ENCODE peak calls at places on chromosome 16, in nine cellular contexts. One of them, this sample, is unnamed.

GRCh38 chr16:16141141-16141540 is 82.2 kb downstream of the ABCC6 start:
- DNase-seq in H7: no peak
- DNase-seq in stimulated activated CD8-positive, alpha-beta memory T cell treated with anti-CD3 and anti-CD28 coated beads, Interleukin-4, amount 100 ng/mL, for 1 hour: no peak
- DNase-seq in HS-27A: no peak
- DNase-seq in foreskin keratinocyte: no peak
- DNase-seq in NCI-H510A: no peak
- DNase-seq in lower leg skin: no peak
- DNase-seq in cerebellum: no peak
- DNase-seq in activated CD8-positive, alpha-beta T cell treated with anti-CD3 and anti-CD28 coated beads, Interleukin-2, amount 10 ng/mL, durations not matched to agents 7 days and 5 days: no peak
- DNase-seq in this sample: no peak

GRCh38 chr16:48365601-48366164 is 19.5 kb downstream of the SIAH1 start:
- DNase-seq in H7: peak
- DNase-seq in stimulated activated CD8-positive, alpha-beta memory T cell treated with anti-CD3 and anti-CD28 coated beads, Interleukin-4, amount 100 ng/mL, for 1 hour: peak
- DNase-seq in HS-27A: peak
- DNase-seq in foreskin keratinocyte: peak
- DNase-seq in NCI-H510A: peak
- DNase-seq in lower leg skin: peak
- DNase-seq in cerebellum: peak
- DNase-seq in activated CD8-positive, alpha-beta T cell treated with anti-CD3 and anti-CD28 coated beads, Interleukin-2, amount 10 ng/mL, durations not matched to agents 7 days and 5 days: peak
- DNase-seq in this sample: no peak

GRCh38 chr16:84086996-84087395 is 29.7 kb downstream of the MBTPS1 start:
- DNase-seq in H7: no peak
- DNase-seq in stimulated activated CD8-positive, alpha-beta memory T cell treated with anti-CD3 and anti-CD28 coated beads, Interleukin-4, amount 100 ng/mL, for 1 hour: no peak
- DNase-seq in HS-27A: no peak
- DNase-seq in foreskin keratinocyte: no peak
- DNase-seq in NCI-H510A: no peak
- DNase-seq in lower leg skin: no peak
- DNase-seq in cerebellum: no peak
- DNase-seq in activated CD8-positive, alpha-beta T cell treated with anti-CD3 and anti-CD28 coated beads, Interleukin-2, amount 10 ng/mL, durations not matched to agents 7 days and 5 days: no peak
- DNase-seq in this sample: no peak

GRCh38 chr16:89720520-89720858 is 209 bp downstream of the VPS9D1 start:
- DNase-seq in H7: peak
- DNase-seq in stimulated activated CD8-positive, alpha-beta memory T cell treated with anti-CD3 and anti-CD28 coated beads, Interleukin-4, amount 100 ng/mL, for 1 hour: no peak
- DNase-seq in HS-27A: no peak
- DNase-seq in foreskin keratinocyte: peak
- DNase-seq in NCI-H510A: no peak
- DNase-seq in lower leg skin: no peak
- DNase-seq in cerebellum: peak
- DNase-seq in activated CD8-positive, alpha-beta T cell treated with anti-CD3 and anti-CD28 coated beads, Interleukin-2, amount 10 ng/mL, durations not matched to agents 7 days and 5 days: peak
- DNase-seq in this sample: no peak

GRCh38 chr16:10933865-10934264 is 8.4 kb downstream of the DEXI start:
- DNase-seq in H7: no peak
- DNase-seq in stimulated activated CD8-positive, alpha-beta memory T cell treated with anti-CD3 and anti-CD28 coated beads, Interleukin-4, amount 100 ng/mL, for 1 hour: no peak
- DNase-seq in HS-27A: no peak
- DNase-seq in foreskin keratinocyte: no peak
- DNase-seq in NCI-H510A: no peak
- DNase-seq in lower leg skin: no peak
- DNase-seq in cerebellum: no peak
- DNase-seq in activated CD8-positive, alpha-beta T cell treated with anti-CD3 and anti-CD28 coated beads, Interleukin-2, amount 10 ng/mL, durations not matched to agents 7 days and 5 days: no peak
- DNase-seq in this sample: no peak

GRCh38 chr16:53043986-53044571 is 8.6 kb downstream of the CHD9NB start:
- DNase-seq in H7: peak
- DNase-seq in stimulated activated CD8-positive, alpha-beta memory T cell treated with anti-CD3 and anti-CD28 coated beads, Interleukin-4, amount 100 ng/mL, for 1 hour: no peak
- DNase-seq in HS-27A: no peak
- DNase-seq in foreskin keratinocyte: peak
- DNase-seq in NCI-H510A: no peak
- DNase-seq in lower leg skin: no peak
- DNase-seq in cerebellum: no peak
- DNase-seq in activated CD8-positive, alpha-beta T cell treated with anti-CD3 and anti-CD28 coated beads, Interleukin-2, amount 10 ng/mL, durations not matched to agents 7 days and 5 days: no peak
- DNase-seq in this sample: no peak

GRCh38 chr16:27304881-27305280 is 8.9 kb upstream of the IL4R start:
- DNase-seq in H7: no peak
- DNase-seq in stimulated activated CD8-positive, alpha-beta memory T cell treated with anti-CD3 and anti-CD28 coated beads, Interleukin-4, amount 100 ng/mL, for 1 hour: no peak
- DNase-seq in HS-27A: no peak
- DNase-seq in foreskin keratinocyte: no peak
- DNase-seq in NCI-H510A: no peak
- DNase-seq in lower leg skin: no peak
- DNase-seq in cerebellum: no peak
- DNase-seq in activated CD8-positive, alpha-beta T cell treated with anti-CD3 and anti-CD28 coated beads, Interleukin-2, amount 10 ng/mL, durations not matched to agents 7 days and 5 days: no peak
- DNase-seq in this sample: no peak

GRCh38 chr16:83803811-83804210 is 4.0 kb upstream of the HSBP1 start:
- DNase-seq in H7: no peak
- DNase-seq in stimulated activated CD8-positive, alpha-beta memory T cell treated with anti-CD3 and anti-CD28 coated beads, Interleukin-4, amount 100 ng/mL, for 1 hour: no peak
- DNase-seq in HS-27A: no peak
- DNase-seq in foreskin keratinocyte: no peak
- DNase-seq in NCI-H510A: no peak
- DNase-seq in lower leg skin: no peak
- DNase-seq in cerebellum: no peak
- DNase-seq in activated CD8-positive, alpha-beta T cell treated with anti-CD3 and anti-CD28 coated beads, Interleukin-2, amount 10 ng/mL, durations not matched to agents 7 days and 5 days: no peak
- DNase-seq in this sample: no peak

GRCh38 chr16:13307255-13307654 is 405.9 kb downstream of the SHISA9 start:
- DNase-seq in H7: no peak
- DNase-seq in stimulated activated CD8-positive, alpha-beta memory T cell treated with anti-CD3 and anti-CD28 coated beads, Interleukin-4, amount 100 ng/mL, for 1 hour: no peak
- DNase-seq in HS-27A: peak
- DNase-seq in foreskin keratinocyte: peak
- DNase-seq in NCI-H510A: no peak
- DNase-seq in lower leg skin: no peak
- DNase-seq in cerebellum: no peak
- DNase-seq in activated CD8-positive, alpha-beta T cell treated with anti-CD3 and anti-CD28 coated beads, Interleukin-2, amount 10 ng/mL, durations not matched to agents 7 days and 5 days: no peak
- DNase-seq in this sample: no peak

GRCh38 chr16:24624102-24624501 is 84.7 kb downstream of the RBBP6 start:
- DNase-seq in H7: peak
- DNase-seq in stimulated activated CD8-positive, alpha-beta memory T cell treated with anti-CD3 and anti-CD28 coated beads, Interleukin-4, amount 100 ng/mL, for 1 hour: no peak
- DNase-seq in HS-27A: no peak
- DNase-seq in foreskin keratinocyte: no peak
- DNase-seq in NCI-H510A: no peak
- DNase-seq in lower leg skin: no peak
- DNase-seq in cerebellum: no peak
- DNase-seq in activated CD8-positive, alpha-beta T cell treated with anti-CD3 and anti-CD28 coated beads, Interleukin-2, amount 10 ng/mL, durations not matched to agents 7 days and 5 days: no peak
- DNase-seq in this sample: no peak

GRCh38 chr16:8674413-8675022 is at the start of gene ABAT:
- DNase-seq in H7: peak
- DNase-seq in stimulated activated CD8-positive, alpha-beta memory T cell treated with anti-CD3 and anti-CD28 coated beads, Interleukin-4, amount 100 ng/mL, for 1 hour: peak
- DNase-seq in HS-27A: peak
- DNase-seq in foreskin keratinocyte: peak
- DNase-seq in NCI-H510A: peak
- DNase-seq in lower leg skin: peak
- DNase-seq in cerebellum: peak
- DNase-seq in activated CD8-positive, alpha-beta T cell treated with anti-CD3 and anti-CD28 coated beads, Interleukin-2, amount 10 ng/mL, durations not matched to agents 7 days and 5 days: peak
- DNase-seq in this sample: peak

GRCh38 chr16:68452176-68452575 is 3.9 kb upstream of the SMPD3 start:
- DNase-seq in H7: no peak
- DNase-seq in stimulated activated CD8-positive, alpha-beta memory T cell treated with anti-CD3 and anti-CD28 coated beads, Interleukin-4, amount 100 ng/mL, for 1 hour: no peak
- DNase-seq in HS-27A: peak
- DNase-seq in foreskin keratinocyte: no peak
- DNase-seq in NCI-H510A: no peak
- DNase-seq in lower leg skin: no peak
- DNase-seq in cerebellum: no peak
- DNase-seq in activated CD8-positive, alpha-beta T cell treated with anti-CD3 and anti-CD28 coated beads, Interleukin-2, amount 10 ng/mL, durations not matched to agents 7 days and 5 days: no peak
- DNase-seq in this sample: no peak

GRCh38 chr16:89257757-89258465 is 40.4 kb downstream of the ZNF778 start:
- DNase-seq in H7: peak
- DNase-seq in stimulated activated CD8-positive, alpha-beta memory T cell treated with anti-CD3 and anti-CD28 coated beads, Interleukin-4, amount 100 ng/mL, for 1 hour: no peak
- DNase-seq in HS-27A: no peak
- DNase-seq in foreskin keratinocyte: no peak
- DNase-seq in NCI-H510A: no peak
- DNase-seq in lower leg skin: no peak
- DNase-seq in cerebellum: peak
- DNase-seq in activated CD8-positive, alpha-beta T cell treated with anti-CD3 and anti-CD28 coated beads, Interleukin-2, amount 10 ng/mL, durations not matched to agents 7 days and 5 days: no peak
- DNase-seq in this sample: no peak

GRCh38 chr16:51762081-51762995 is 611.3 kb upstream of the SALL1 start:
- DNase-seq in H7: peak
- DNase-seq in stimulated activated CD8-positive, alpha-beta memory T cell treated with anti-CD3 and anti-CD28 coated beads, Interleukin-4, amount 100 ng/mL, for 1 hour: peak
- DNase-seq in HS-27A: peak
- DNase-seq in foreskin keratinocyte: peak
- DNase-seq in NCI-H510A: peak
- DNase-seq in lower leg skin: peak
- DNase-seq in cerebellum: peak
- DNase-seq in activated CD8-positive, alpha-beta T cell treated with anti-CD3 and anti-CD28 coated beads, Interleukin-2, amount 10 ng/mL, durations not matched to agents 7 days and 5 days: peak
- DNase-seq in this sample: no peak

GRCh38 chr16:66924527-66925321 is 611 bp downstream of the RRAD start:
- DNase-seq in H7: peak
- DNase-seq in stimulated activated CD8-positive, alpha-beta memory T cell treated with anti-CD3 and anti-CD28 coated beads, Interleukin-4, amount 100 ng/mL, for 1 hour: no peak
- DNase-seq in HS-27A: no peak
- DNase-seq in foreskin keratinocyte: no peak
- DNase-seq in NCI-H510A: no peak
- DNase-seq in lower leg skin: no peak
- DNase-seq in cerebellum: peak
- DNase-seq in activated CD8-positive, alpha-beta T cell treated with anti-CD3 and anti-CD28 coated beads, Interleukin-2, amount 10 ng/mL, durations not matched to agents 7 days and 5 days: peak
- DNase-seq in this sample: no peak

GRCh38 chr16:86515420-86515779 is 5.1 kb downstream of the FOXF1 start:
- DNase-seq in H7: peak
- DNase-seq in stimulated activated CD8-positive, alpha-beta memory T cell treated with anti-CD3 and anti-CD28 coated beads, Interleukin-4, amount 100 ng/mL, for 1 hour: no peak
- DNase-seq in HS-27A: no peak
- DNase-seq in foreskin keratinocyte: no peak
- DNase-seq in NCI-H510A: no peak
- DNase-seq in lower leg skin: no peak
- DNase-seq in cerebellum: no peak
- DNase-seq in activated CD8-positive, alpha-beta T cell treated with anti-CD3 and anti-CD28 coated beads, Interleukin-2, amount 10 ng/mL, durations not matched to agents 7 days and 5 days: no peak
- DNase-seq in this sample: no peak

GRCh38 chr16:22614271-22614947 is 103.7 kb downstream of the NPIPB5 start:
- DNase-seq in H7: no peak
- DNase-seq in stimulated activated CD8-positive, alpha-beta memory T cell treated with anti-CD3 and anti-CD28 coated beads, Interleukin-4, amount 100 ng/mL, for 1 hour: no peak
- DNase-seq in HS-27A: no peak
- DNase-seq in foreskin keratinocyte: peak
- DNase-seq in NCI-H510A: no peak
- DNase-seq in lower leg skin: no peak
- DNase-seq in cerebellum: no peak
- DNase-seq in activated CD8-positive, alpha-beta T cell treated with anti-CD3 and anti-CD28 coated beads, Interleukin-2, amount 10 ng/mL, durations not matched to agents 7 days and 5 days: peak
- DNase-seq in this sample: no peak

GRCh38 chr16:1823821-1824220 is 2.8 kb downstream of the HAGH start:
- DNase-seq in H7: peak
- DNase-seq in stimulated activated CD8-positive, alpha-beta memory T cell treated with anti-CD3 and anti-CD28 coated beads, Interleukin-4, amount 100 ng/mL, for 1 hour: no peak
- DNase-seq in HS-27A: no peak
- DNase-seq in foreskin keratinocyte: peak
- DNase-seq in NCI-H510A: no peak
- DNase-seq in lower leg skin: no peak
- DNase-seq in cerebellum: peak
- DNase-seq in activated CD8-positive, alpha-beta T cell treated with anti-CD3 and anti-CD28 coated beads, Interleukin-2, amount 10 ng/mL, durations not matched to agents 7 days and 5 days: peak
- DNase-seq in this sample: no peak

GRCh38 chr16:67429053-67429798 is 1.7 kb upstream of the HSD11B2 start:
- DNase-seq in H7: no peak
- DNase-seq in stimulated activated CD8-positive, alpha-beta memory T cell treated with anti-CD3 and anti-CD28 coated beads, Interleukin-4, amount 100 ng/mL, for 1 hour: no peak
- DNase-seq in HS-27A: no peak
- DNase-seq in foreskin keratinocyte: no peak
- DNase-seq in NCI-H510A: no peak
- DNase-seq in lower leg skin: no peak
- DNase-seq in cerebellum: no peak
- DNase-seq in activated CD8-positive, alpha-beta T cell treated with anti-CD3 and anti-CD28 coated beads, Interleukin-2, amount 10 ng/mL, durations not matched to agents 7 days and 5 days: no peak
- DNase-seq in this sample: no peak

GRCh38 chr16:54934536-54935410 is 4.1 kb downstream of the IRX5 start:
- DNase-seq in H7: peak
- DNase-seq in stimulated activated CD8-positive, alpha-beta memory T cell treated with anti-CD3 and anti-CD28 coated beads, Interleukin-4, amount 100 ng/mL, for 1 hour: no peak
- DNase-seq in HS-27A: no peak
- DNase-seq in foreskin keratinocyte: peak
- DNase-seq in NCI-H510A: no peak
- DNase-seq in lower leg skin: peak
- DNase-seq in cerebellum: no peak
- DNase-seq in activated CD8-positive, alpha-beta T cell treated with anti-CD3 and anti-CD28 coated beads, Interleukin-2, amount 10 ng/mL, durations not matched to agents 7 days and 5 days: no peak
- DNase-seq in this sample: no peak

This sample was measured in vagina.